ENCODE peak calls at places on chromosomes 11 and 22, in six cellular contexts. One of them, this sample, is unnamed.

GRCh38 chr11:34036456-34036855 is 15.1 kb upstream of the CAPRIN1 start:
- DNase-seq in fibroblast of gingiva: no peak
- DNase-seq in GM10248: no peak
- DNase-seq in effector memory CD4-positive, alpha-beta T cell: no peak
- DNase-seq in nucleus accumbens: no peak
- DNase-seq in NCI-H82: no peak
- DNase-seq in this sample: no peak

GRCh38 chr11:69131644-69132300 is 24.0 kb upstream of the SMIM38 start:
- DNase-seq in effector memory CD4-positive, alpha-beta T cell: no peak
- DNase-seq in fibroblast of gingiva: peak
- DNase-seq in GM10248: no peak
- DNase-seq in NCI-H82: peak
- DNase-seq in nucleus accumbens: peak
- DNase-seq in this sample: peak

GRCh38 chr22:33028191-33028700 is 29.9 kb downstream of the SYN3 start:
- DNase-seq in GM10248: no peak
- DNase-seq in nucleus accumbens: no peak
- DNase-seq in effector memory CD4-positive, alpha-beta T cell: no peak
- DNase-seq in fibroblast of gingiva: no peak
- DNase-seq in NCI-H82: peak
- DNase-seq in this sample: no peak

GRCh38 chr11:121464352-121464946 is 11.7 kb upstream of the SORL1-AS1 start:
- DNase-seq in fibroblast of gingiva: peak
- DNase-seq in nucleus accumbens: no peak
- DNase-seq in NCI-H82: no peak
- DNase-seq in effector memory CD4-positive, alpha-beta T cell: peak
- DNase-seq in GM10248: no peak
- DNase-seq in this sample: peak

GRCh38 chr11:76291576-76292526 is 85.5 kb upstream of the WNT11 start:
- DNase-seq in NCI-H82: no peak
- DNase-seq in fibroblast of gingiva: no peak
- DNase-seq in effector memory CD4-positive, alpha-beta T cell: no peak
- DNase-seq in nucleus accumbens: no peak
- DNase-seq in GM10248: no peak
- DNase-seq in this sample: no peak

GRCh38 chr11:7749456-7749855 is 43.2 kb upstream of the OVCH2 start:
- DNase-seq in fibroblast of gingiva: no peak
- DNase-seq in GM10248: no peak
- DNase-seq in NCI-H82: no peak
- DNase-seq in effector memory CD4-positive, alpha-beta T cell: no peak
- DNase-seq in nucleus accumbens: no peak
- DNase-seq in this sample: no peak

GRCh38 chr11:113721462-113722066 is 15.5 kb upstream of the TMPRSS5 start:
- DNase-seq in fibroblast of gingiva: peak
- DNase-seq in effector memory CD4-positive, alpha-beta T cell: no peak
- DNase-seq in nucleus accumbens: no peak
- DNase-seq in GM10248: no peak
- DNase-seq in NCI-H82: no peak
- DNase-seq in this sample: no peak

GRCh38 chr11:116787786-116788486 is at the start of gene ZPR1:
- DNase-seq in GM10248: peak
- DNase-seq in effector memory CD4-positive, alpha-beta T cell: peak
- DNase-seq in fibroblast of gingiva: peak
- DNase-seq in NCI-H82: peak
- DNase-seq in nucleus accumbens: peak
- DNase-seq in this sample: peak

GRCh38 chr22:24289138-24289537 is 18.5 kb downstream of the SPECC1L start:
- DNase-seq in GM10248: no peak
- DNase-seq in fibroblast of gingiva: peak
- DNase-seq in NCI-H82: no peak
- DNase-seq in nucleus accumbens: no peak
- DNase-seq in effector memory CD4-positive, alpha-beta T cell: no peak
- DNase-seq in this sample: no peak

GRCh38 chr11:97432926-97433325 is 1043.1 kb downstream of the JRKL start:
- DNase-seq in fibroblast of gingiva: no peak
- DNase-seq in effector memory CD4-positive, alpha-beta T cell: no peak
- DNase-seq in NCI-H82: no peak
- DNase-seq in GM10248: no peak
- DNase-seq in nucleus accumbens: no peak
- DNase-seq in this sample: no peak

GRCh38 chr11:11422291-11423128 is 69.5 kb upstream of the CSNK2A3 start:
- DNase-seq in nucleus accumbens: no peak
- DNase-seq in effector memory CD4-positive, alpha-beta T cell: no peak
- DNase-seq in GM10248: no peak
- DNase-seq in fibroblast of gingiva: no peak
- DNase-seq in NCI-H82: peak
- DNase-seq in this sample: no peak

GRCh38 chr22:32619614-32620426 is 145.2 kb downstream of the FBXO7 start:
- DNase-seq in NCI-H82: no peak
- DNase-seq in effector memory CD4-positive, alpha-beta T cell: no peak
- DNase-seq in GM10248: no peak
- DNase-seq in fibroblast of gingiva: peak
- DNase-seq in nucleus accumbens: no peak
- DNase-seq in this sample: no peak

GRCh38 chr22:50696799-50697561 is 24.4 kb downstream of the SHANK3 start:
- DNase-seq in fibroblast of gingiva: no peak
- DNase-seq in NCI-H82: no peak
- DNase-seq in effector memory CD4-positive, alpha-beta T cell: no peak
- DNase-seq in nucleus accumbens: no peak
- DNase-seq in GM10248: no peak
- DNase-seq in this sample: peak

GRCh38 chr11:46382644-46383403 is 1.4 kb downstream of the MDK start:
- DNase-seq in GM10248: no peak
- DNase-seq in nucleus accumbens: peak
- DNase-seq in effector memory CD4-positive, alpha-beta T cell: no peak
- DNase-seq in fibroblast of gingiva: peak
- DNase-seq in NCI-H82: peak
- DNase-seq in this sample: peak